ENCODE peak calls at places on chromosomes 6 and 20, in five cellular contexts. R is psoas muscle, A is heart left ventricle, L is T-helper 17 cell, H is lung. V is an unnamed sample.

GRCh38 chr6:158688860-158689259 is 39.0 kb downstream of the SYTL3 start:
- ATAC-seq in R (no peak), A (no peak), L (no peak), H (no peak), V (no peak)

GRCh38 chr6:133646021-133646682 is 242.8 kb upstream of the TCF21 start:
- ATAC-seq in R (no peak), A (no peak), L (no peak), H (no peak), V (no peak)

GRCh38 chr6:165453395-165453794 is 144.0 kb upstream of the C6orf118 start:
- ATAC-seq in R (no peak), A (peak; percentile 33), L (no peak), H (no peak), V (no peak)

GRCh38 chr6:32819729-32820128 is 2.9 kb upstream of the HLA-DOB start:
- ATAC-seq in R (peak; percentile 64), A (no peak), L (no peak), H (no peak), V (no peak)

GRCh38 chr6:111779660-111780059 is 93.6 kb downstream of the FYN start:
- ATAC-seq in R (no peak), A (no peak), L (no peak), H (no peak), V (no peak)

GRCh38 chr6:6916598-6916997 is 191.2 kb upstream of the RREB1 start:
- ATAC-seq in R (peak; percentile 68), A (no peak), L (no peak), H (no peak), V (no peak)

GRCh38 chr20:33337119-33337518 is 54.1 kb downstream of the BPIFB1 start:
- ATAC-seq in R (no peak), A (no peak), L (no peak), H (no peak), V (no peak)

GRCh38 chr6:156976144-156977088 is 199.2 kb downstream of the ARID1B start:
- ATAC-seq in R (peak; percentile 48), A (no peak), L (peak; percentile 67), H (peak; percentile 51), V (no peak)

GRCh38 chr6:130033999-130034814 is 15.8 kb downstream of the L3MBTL3 start:
- ATAC-seq in R (no peak), A (no peak), L (peak; percentile 26), H (no peak), V (no peak)

GRCh38 chr6:161498359-161498758 is 224.5 kb upstream of the AGPAT4 start:
- ATAC-seq in R (peak; percentile 96), A (peak; percentile 63), L (no peak), H (no peak), V (no peak)

GRCh38 chr6:55925292-55925691 is 49.9 kb upstream of the BMP5 start:
- ATAC-seq in R (no peak), A (no peak), L (no peak), H (no peak), V (no peak)

GRCh38 chr6:28876702-28877101 is 47.1 kb downstream of the TRIM27 start:
- ATAC-seq in R (no peak), A (no peak), L (no peak), H (no peak), V (no peak)

GRCh38 chr6:28996844-28997502 is 8.1 kb downstream of the ZNF311 start:
- ATAC-seq in R (no peak), A (no peak), L (no peak), H (no peak), V (no peak)

GRCh38 chr20:6160736-6161135 is 37.9 kb upstream of the FERMT1 start:
- ATAC-seq in R (no peak), A (no peak), L (no peak), H (no peak), V (no peak)

GRCh38 chr6:141307309-141307998 is 825.3 kb upstream of the GJE1 start:
- ATAC-seq in R (no peak), A (no peak), L (peak; percentile 45), H (no peak), V (no peak)

V was measured in gastroesophageal sphincter.